ENCODE peak calls at places on chromosomes 4 and X, in eight cellular contexts. X is activated T-helper 1 cell treated with anti-CD3 and anti-CD28 coated beads, Interleukin-2, amount 50 U/mL, for 16 hours; U is nephron progenitor cell; F is aorta; L is posterior cingulate gyrus; M is activated naive CD4-positive, alpha-beta T cell treated with anti-CD3 and anti-CD28 coated beads, Interleukin-2, amount 10 ng/mL, durations not matched to agents 7 days and 5 days; I is cerebellar cortex; K is mucosa of gallbladder. Q is an unnamed sample.

GRCh38 chr4:113556382-113557134 is 205.0 kb downstream of the CAMK2D start:
- DNase-seq in X (no peak), U (no peak), F (no peak), L (no peak), M (no peak), I (no peak), K (no peak), Q (no peak)

GRCh38 chr4:158020734-158021346 is 152.0 kb downstream of the GASK1B start:
- DNase-seq in X (no peak), U (no peak), F (no peak), L (no peak), M (no peak), I (no peak), K (no peak), Q (no peak)

GRCh38 chr4:119207051-119207450 is 5.5 kb upstream of the USP53 start:
- DNase-seq in X (no peak), U (no peak), F (no peak), L (no peak), M (no peak), I (no peak), K (no peak), Q (no peak)

GRCh38 chr4:184526228-184526627 is 51.9 kb upstream of the IRF2 start:
- DNase-seq in X (no peak), U (no peak), F (no peak), L (no peak), M (no peak), I (no peak), K (no peak), Q (no peak)

GRCh38 chrX:148806145-148806868 is 305.9 kb downstream of the AFF2 start:
- DNase-seq in X (no peak), U (no peak), F (no peak), L (no peak), M (no peak), I (no peak), K (no peak), Q (no peak)

GRCh38 chrX:52983526-52983925 is 25.2 kb upstream of the FAM156A start:
- DNase-seq in X (no peak), U (no peak), F (no peak), L (no peak), M (no peak), I (peak; percentile 17), K (no peak), Q (peak; percentile 3)

GRCh38 chr4:61245321-61245720 is 45.2 kb downstream of the ADGRL3 start:
- DNase-seq in X (no peak), U (no peak), F (no peak), L (no peak), M (no peak), I (no peak), K (no peak), Q (no peak)

GRCh38 chrX:101619336-101619735 is 1.5 kb upstream of the ARMCX6 start:
- DNase-seq in X (no peak), U (peak; percentile 44), F (no peak), L (no peak), M (no peak), I (no peak), K (no peak), Q (peak; percentile 7)

GRCh38 chr4:4787421-4787820 is 72.0 kb upstream of the MSX1 start:
- DNase-seq in X (no peak), U (no peak), F (no peak), L (no peak), M (no peak), I (no peak), K (no peak), Q (no peak)

GRCh38 chrX:124229374-124229773 is 103.1 kb upstream of the TEX13D start:
- DNase-seq in X (no peak), U (no peak), F (no peak), L (no peak), M (no peak), I (no peak), K (no peak), Q (no peak)

GRCh38 chr4:188275686-188276085 is 136.4 kb downstream of the TRIML1 start:
- DNase-seq in X (no peak), U (no peak), F (no peak), L (no peak), M (no peak), I (no peak), K (no peak), Q (no peak)

GRCh38 chr4:14294611-14295010 is 667.1 kb upstream of the BOD1L1 start:
- DNase-seq in X (no peak), U (no peak), F (no peak), L (no peak), M (no peak), I (no peak), K (no peak), Q (no peak)

GRCh38 chrX:133580630-133581029 is 165.3 kb upstream of the GPC4 start:
- DNase-seq in X (no peak), U (no peak), F (no peak), L (no peak), M (no peak), I (no peak), K (no peak), Q (no peak)

GRCh38 chr4:152784490-152785195 is 4.9 kb downstream of the ARFIP1 start:
- DNase-seq in X (no peak), U (peak; percentile 49), F (no peak), L (no peak), M (no peak), I (no peak), K (no peak), Q (no peak)

GRCh38 chr4:100826067-100826466 is 308.2 kb upstream of the EMCN start:
- DNase-seq in X (no peak), U (no peak), F (no peak), L (no peak), M (no peak), I (no peak), K (no peak), Q (no peak)

GRCh38 chr4:33262809-33263208 is 2542.6 kb downstream of the PCDH7 start:
- DNase-seq in X (no peak), U (no peak), F (no peak), L (no peak), M (no peak), I (no peak), K (no peak), Q (no peak)

GRCh38 chr4:110508827-110509446 is 33.0 kb downstream of the ENPEP start:
- DNase-seq in X (no peak), U (no peak), F (no peak), L (no peak), M (no peak), I (peak; percentile 15), K (no peak), Q (no peak)

GRCh38 chr4:88216395-88216794 is 58.0 kb upstream of the ABCG2 start:
- DNase-seq in X (no peak), U (no peak), F (no peak), L (no peak), M (no peak), I (no peak), K (peak; percentile 63), Q (no peak)

GRCh38 chr4:8552581-8553205 is 27.5 kb upstream of the GPR78 start:
- DNase-seq in X (no peak), U (no peak), F (no peak), L (no peak), M (no peak), I (no peak), K (no peak), Q (no peak)

GRCh38 chrX:3442685-3443084 is 96.2 kb upstream of the MXRA5 start:
- DNase-seq in X (no peak), U (no peak), F (no peak), L (no peak), M (no peak), I (peak; percentile 53), K (no peak), Q (no peak)

GRCh38 chrX:41828821-41829220 is 94.5 kb downstream of the CASK start:
- DNase-seq in X (no peak), U (no peak), F (no peak), L (no peak), M (no peak), I (no peak), K (no peak), Q (no peak)

GRCh38 chr4:72991889-72992288 is 77.6 kb downstream of the COX18 start:
- DNase-seq in X (no peak), U (no peak), F (no peak), L (no peak), M (no peak), I (no peak), K (no peak), Q (no peak)

GRCh38 chr4:98604723-98605122 is 53.7 kb downstream of the TSPAN5 start:
- DNase-seq in X (no peak), U (no peak), F (no peak), L (no peak), M (no peak), I (no peak), K (no peak), Q (no peak)

GRCh38 chr4:109803924-109804571 is 2.2 kb upstream of the CFI start:
- DNase-seq in X (no peak), U (no peak), F (no peak), L (no peak), M (no peak), I (peak; percentile 28), K (peak; percentile 22), Q (peak; percentile 17)

GRCh38 chr4:53128959-53129358 is 236.9 kb downstream of the SCFD2 start:
- DNase-seq in X (no peak), U (no peak), F (no peak), L (no peak), M (no peak), I (peak; percentile 18), K (peak; percentile 19), Q (peak; percentile 59)

GRCh38 chrX:69149466-69150293 is 15.6 kb downstream of the PJA1 start:
- DNase-seq in X (no peak), U (peak; percentile 43), F (no peak), L (no peak), M (no peak), I (no peak), K (no peak), Q (no peak)

GRCh38 chrX:335758-336155 is 17.2 kb upstream of the GTPBP6 start:
- DNase-seq in X (no peak), U (no peak), F (peak; percentile 37), L (no peak), M (no peak), I (no peak), K (no peak), Q (no peak)

GRCh38 chrX:70336767-70337166 is 46.9 kb downstream of the KIF4A start:
- DNase-seq in X (no peak), U (no peak), F (no peak), L (no peak), M (no peak), I (no peak), K (no peak), Q (no peak)

GRCh38 chrX:150731795-150732194 is 38.6 kb downstream of the MTMR1 start:
- DNase-seq in X (no peak), U (no peak), F (no peak), L (no peak), M (no peak), I (no peak), K (no peak), Q (no peak)

GRCh38 chr4:114383721-114384120 is 214.9 kb upstream of the UGT8 start:
- DNase-seq in X (no peak), U (no peak), F (peak; percentile 56), L (no peak), M (no peak), I (no peak), K (no peak), Q (no peak)

Q was measured in thyroid gland.